ENCODE peak calls at places on chromosomes 2 and 18, in ten cellular contexts. One of them, this sample, is unnamed.

GRCh38 chr2:227817940-227818568 is 4.4 kb downstream of the CCL20 start:
- DNase-seq in HS-5: peak
- DNase-seq in anterior cingulate cortex: peak
- DNase-seq in retina: no peak
- DNase-seq in iris pigment epithelial cell: peak
- DNase-seq in PC-3: peak
- DNase-seq in NCI-H1092 treated with DMSO at 0.1 percent for 48 hours: no peak
- DNase-seq in sciatic nerve: peak
- DNase-seq in T-helper 9 cell: peak
- DNase-seq in pancreas: no peak
- DNase-seq in this sample: peak

GRCh38 chr2:172103471-172104292 is 982 bp upstream of the DLX2 start:
- DNase-seq in HS-5: no peak
- DNase-seq in anterior cingulate cortex: peak
- DNase-seq in retina: peak
- DNase-seq in iris pigment epithelial cell: peak
- DNase-seq in PC-3: peak
- DNase-seq in NCI-H1092 treated with DMSO at 0.1 percent for 48 hours: peak
- DNase-seq in sciatic nerve: peak
- DNase-seq in T-helper 9 cell: peak
- DNase-seq in pancreas: peak
- DNase-seq in this sample: peak

GRCh38 chr2:134232868-134233732 is 20.8 kb upstream of the MGAT5 start:
- DNase-seq in HS-5: no peak
- DNase-seq in anterior cingulate cortex: no peak
- DNase-seq in retina: no peak
- DNase-seq in iris pigment epithelial cell: peak
- DNase-seq in PC-3: peak
- DNase-seq in NCI-H1092 treated with DMSO at 0.1 percent for 48 hours: no peak
- DNase-seq in sciatic nerve: no peak
- DNase-seq in T-helper 9 cell: no peak
- DNase-seq in pancreas: no peak
- DNase-seq in this sample: peak

GRCh38 chr18:12779043-12779442 is 76.2 kb downstream of the PSMG2 start:
- DNase-seq in HS-5: no peak
- DNase-seq in anterior cingulate cortex: no peak
- DNase-seq in retina: no peak
- DNase-seq in iris pigment epithelial cell: no peak
- DNase-seq in PC-3: no peak
- DNase-seq in NCI-H1092 treated with DMSO at 0.1 percent for 48 hours: no peak
- DNase-seq in sciatic nerve: peak
- DNase-seq in T-helper 9 cell: no peak
- DNase-seq in pancreas: no peak
- DNase-seq in this sample: no peak

GRCh38 chr2:197464180-197464579 is 10.8 kb downstream of the COQ10B start:
- DNase-seq in HS-5: no peak
- DNase-seq in anterior cingulate cortex: no peak
- DNase-seq in retina: no peak
- DNase-seq in iris pigment epithelial cell: peak
- DNase-seq in PC-3: no peak
- DNase-seq in NCI-H1092 treated with DMSO at 0.1 percent for 48 hours: no peak
- DNase-seq in sciatic nerve: no peak
- DNase-seq in T-helper 9 cell: no peak
- DNase-seq in pancreas: no peak
- DNase-seq in this sample: no peak

GRCh38 chr2:163155279-163155883 is 316.8 kb upstream of the KCNH7 start:
- DNase-seq in HS-5: no peak
- DNase-seq in anterior cingulate cortex: no peak
- DNase-seq in retina: peak
- DNase-seq in iris pigment epithelial cell: peak
- DNase-seq in PC-3: peak
- DNase-seq in NCI-H1092 treated with DMSO at 0.1 percent for 48 hours: peak
- DNase-seq in sciatic nerve: no peak
- DNase-seq in T-helper 9 cell: no peak
- DNase-seq in pancreas: no peak
- DNase-seq in this sample: peak

GRCh38 chr2:119574864-119575263 is 30.6 kb downstream of the CFAP221 start:
- DNase-seq in HS-5: no peak
- DNase-seq in anterior cingulate cortex: no peak
- DNase-seq in retina: no peak
- DNase-seq in iris pigment epithelial cell: no peak
- DNase-seq in PC-3: no peak
- DNase-seq in NCI-H1092 treated with DMSO at 0.1 percent for 48 hours: no peak
- DNase-seq in sciatic nerve: no peak
- DNase-seq in T-helper 9 cell: no peak
- DNase-seq in pancreas: no peak
- DNase-seq in this sample: no peak

GRCh38 chr2:86065512-86065911 is 40.2 kb downstream of the POLR1A start:
- DNase-seq in HS-5: no peak
- DNase-seq in anterior cingulate cortex: peak
- DNase-seq in retina: no peak
- DNase-seq in iris pigment epithelial cell: no peak
- DNase-seq in PC-3: no peak
- DNase-seq in NCI-H1092 treated with DMSO at 0.1 percent for 48 hours: no peak
- DNase-seq in sciatic nerve: no peak
- DNase-seq in T-helper 9 cell: no peak
- DNase-seq in pancreas: no peak
- DNase-seq in this sample: peak

GRCh38 chr2:134669731-134670669 is 48.8 kb downstream of the TMEM163 start:
- DNase-seq in HS-5: no peak
- DNase-seq in anterior cingulate cortex: no peak
- DNase-seq in retina: no peak
- DNase-seq in iris pigment epithelial cell: no peak
- DNase-seq in PC-3: no peak
- DNase-seq in NCI-H1092 treated with DMSO at 0.1 percent for 48 hours: no peak
- DNase-seq in sciatic nerve: no peak
- DNase-seq in T-helper 9 cell: peak
- DNase-seq in pancreas: peak
- DNase-seq in this sample: no peak

GRCh38 chr2:54569745-54570296 is 113.7 kb downstream of the SPTBN1 start:
- DNase-seq in HS-5: no peak
- DNase-seq in anterior cingulate cortex: no peak
- DNase-seq in retina: peak
- DNase-seq in iris pigment epithelial cell: no peak
- DNase-seq in PC-3: peak
- DNase-seq in NCI-H1092 treated with DMSO at 0.1 percent for 48 hours: no peak
- DNase-seq in sciatic nerve: no peak
- DNase-seq in T-helper 9 cell: no peak
- DNase-seq in pancreas: no peak
- DNase-seq in this sample: no peak

GRCh38 chr2:157684940-157685466 is 56.3 kb upstream of the ACVR1C start:
- DNase-seq in HS-5: no peak
- DNase-seq in anterior cingulate cortex: peak
- DNase-seq in retina: no peak
- DNase-seq in iris pigment epithelial cell: no peak
- DNase-seq in PC-3: no peak
- DNase-seq in NCI-H1092 treated with DMSO at 0.1 percent for 48 hours: no peak
- DNase-seq in sciatic nerve: no peak
- DNase-seq in T-helper 9 cell: no peak
- DNase-seq in pancreas: no peak
- DNase-seq in this sample: no peak

GRCh38 chr2:52465267-52465666 is 1302.3 kb upstream of the CHAC2 start:
- DNase-seq in HS-5: no peak
- DNase-seq in anterior cingulate cortex: no peak
- DNase-seq in retina: no peak
- DNase-seq in iris pigment epithelial cell: peak
- DNase-seq in PC-3: no peak
- DNase-seq in NCI-H1092 treated with DMSO at 0.1 percent for 48 hours: no peak
- DNase-seq in sciatic nerve: no peak
- DNase-seq in T-helper 9 cell: no peak
- DNase-seq in pancreas: no peak
- DNase-seq in this sample: no peak

GRCh38 chr2:17588031-17588430 is 47.5 kb downstream of the VSNL1 start:
- DNase-seq in HS-5: no peak
- DNase-seq in anterior cingulate cortex: no peak
- DNase-seq in retina: no peak
- DNase-seq in iris pigment epithelial cell: no peak
- DNase-seq in PC-3: no peak
- DNase-seq in NCI-H1092 treated with DMSO at 0.1 percent for 48 hours: no peak
- DNase-seq in sciatic nerve: no peak
- DNase-seq in T-helper 9 cell: no peak
- DNase-seq in pancreas: no peak
- DNase-seq in this sample: no peak

GRCh38 chr2:101999122-101999789 is 7.5 kb downstream of the IL1R2 start:
- DNase-seq in HS-5: no peak
- DNase-seq in anterior cingulate cortex: no peak
- DNase-seq in retina: no peak
- DNase-seq in iris pigment epithelial cell: no peak
- DNase-seq in PC-3: peak
- DNase-seq in NCI-H1092 treated with DMSO at 0.1 percent for 48 hours: no peak
- DNase-seq in sciatic nerve: no peak
- DNase-seq in T-helper 9 cell: no peak
- DNase-seq in pancreas: no peak
- DNase-seq in this sample: no peak

GRCh38 chr2:27752551-27753237 is 18.8 kb upstream of the MRPL33 start:
- DNase-seq in HS-5: no peak
- DNase-seq in anterior cingulate cortex: no peak
- DNase-seq in retina: no peak
- DNase-seq in iris pigment epithelial cell: no peak
- DNase-seq in PC-3: peak
- DNase-seq in NCI-H1092 treated with DMSO at 0.1 percent for 48 hours: no peak
- DNase-seq in sciatic nerve: no peak
- DNase-seq in T-helper 9 cell: no peak
- DNase-seq in pancreas: no peak
- DNase-seq in this sample: no peak

GRCh38 chr2:217979151-217979811 is 23.5 kb downstream of the TNS1 start:
- DNase-seq in HS-5: no peak
- DNase-seq in anterior cingulate cortex: no peak
- DNase-seq in retina: no peak
- DNase-seq in iris pigment epithelial cell: no peak
- DNase-seq in PC-3: no peak
- DNase-seq in NCI-H1092 treated with DMSO at 0.1 percent for 48 hours: no peak
- DNase-seq in sciatic nerve: peak
- DNase-seq in T-helper 9 cell: no peak
- DNase-seq in pancreas: no peak
- DNase-seq in this sample: no peak

GRCh38 chr2:237232166-237232565 is 146.5 kb downstream of the COPS8 start:
- DNase-seq in HS-5: no peak
- DNase-seq in anterior cingulate cortex: no peak
- DNase-seq in retina: no peak
- DNase-seq in iris pigment epithelial cell: no peak
- DNase-seq in PC-3: no peak
- DNase-seq in NCI-H1092 treated with DMSO at 0.1 percent for 48 hours: no peak
- DNase-seq in sciatic nerve: no peak
- DNase-seq in T-helper 9 cell: no peak
- DNase-seq in pancreas: no peak
- DNase-seq in this sample: no peak